ENCODE peak calls at places on chromosome 13, in seven cellular contexts. One of them, this sample, is unnamed.

GRCh38 chr13:76389321-76389720 is 496.9 kb downstream of the KCTD12 start:
- DNase-seq in brain microvascular endothelial cell: no peak
- DNase-seq in nephron progenitor cell: no peak
- DNase-seq in thoracic aorta: no peak
- DNase-seq in hepatocyte: no peak
- DNase-seq in GM13977: no peak
- DNase-seq in lung: no peak
- DNase-seq in this sample: no peak

GRCh38 chr13:99501952-99502310 is 659 bp downstream of the TM9SF2 start:
- DNase-seq in nephron progenitor cell: peak; percentile 40
- DNase-seq in hepatocyte: peak; percentile 55
- DNase-seq in lung: no peak
- DNase-seq in GM13977: no peak
- DNase-seq in brain microvascular endothelial cell: peak; percentile 5
- DNase-seq in thoracic aorta: no peak
- DNase-seq in this sample: no peak

GRCh38 chr13:76852991-76853390 is 33.2 kb downstream of the KCTD12 start:
- DNase-seq in hepatocyte: no peak
- DNase-seq in GM13977: no peak
- DNase-seq in thoracic aorta: no peak
- DNase-seq in lung: no peak
- DNase-seq in brain microvascular endothelial cell: peak; percentile 14
- DNase-seq in nephron progenitor cell: no peak
- DNase-seq in this sample: no peak

GRCh38 chr13:25821761-25822160 is 230.1 kb downstream of the SHISA2 start:
- DNase-seq in GM13977: no peak
- DNase-seq in lung: no peak
- DNase-seq in hepatocyte: no peak
- DNase-seq in brain microvascular endothelial cell: no peak
- DNase-seq in thoracic aorta: no peak
- DNase-seq in nephron progenitor cell: no peak
- DNase-seq in this sample: no peak

GRCh38 chr13:36919833-36920611 is at the start of gene SMAD9:
- DNase-seq in nephron progenitor cell: peak; percentile 76
- DNase-seq in hepatocyte: peak; percentile 92
- DNase-seq in thoracic aorta: peak; percentile 52
- DNase-seq in brain microvascular endothelial cell: peak; percentile 48
- DNase-seq in GM13977: peak; percentile 71
- DNase-seq in lung: peak; percentile 62
- DNase-seq in this sample: peak; percentile 73

GRCh38 chr13:80547885-80548284 is 207.0 kb upstream of the SPRY2 start:
- DNase-seq in lung: no peak
- DNase-seq in GM13977: no peak
- DNase-seq in hepatocyte: no peak
- DNase-seq in brain microvascular endothelial cell: peak; percentile 37
- DNase-seq in thoracic aorta: no peak
- DNase-seq in nephron progenitor cell: no peak
- DNase-seq in this sample: no peak

GRCh38 chr13:27276188-27276587 is 5.6 kb downstream of the RASL11A start:
- DNase-seq in thoracic aorta: no peak
- DNase-seq in GM13977: no peak
- DNase-seq in lung: no peak
- DNase-seq in brain microvascular endothelial cell: no peak
- DNase-seq in nephron progenitor cell: no peak
- DNase-seq in hepatocyte: no peak
- DNase-seq in this sample: no peak

GRCh38 chr13:93505104-93505952 is 278.7 kb downstream of the GPC6 start:
- DNase-seq in hepatocyte: peak; percentile 13
- DNase-seq in nephron progenitor cell: no peak
- DNase-seq in GM13977: no peak
- DNase-seq in lung: no peak
- DNase-seq in thoracic aorta: no peak
- DNase-seq in brain microvascular endothelial cell: peak; percentile 64
- DNase-seq in this sample: no peak

GRCh38 chr13:114128624-114129522 is 3.5 kb downstream of the RASA3 start:
- DNase-seq in GM13977: peak; percentile 94
- DNase-seq in nephron progenitor cell: no peak
- DNase-seq in brain microvascular endothelial cell: peak; percentile 93
- DNase-seq in thoracic aorta: peak; percentile 47
- DNase-seq in lung: peak; percentile 74
- DNase-seq in hepatocyte: no peak
- DNase-seq in this sample: peak; percentile 95

GRCh38 chr13:98284677-98285076 is 107.6 kb upstream of the RNF113B start:
- DNase-seq in lung: no peak
- DNase-seq in thoracic aorta: no peak
- DNase-seq in GM13977: no peak
- DNase-seq in brain microvascular endothelial cell: no peak
- DNase-seq in hepatocyte: no peak
- DNase-seq in nephron progenitor cell: no peak
- DNase-seq in this sample: no peak

GRCh38 chr13:67224148-67224846 is 5.8 kb downstream of the PCDH9 start:
- DNase-seq in brain microvascular endothelial cell: peak; percentile 71
- DNase-seq in thoracic aorta: peak; percentile 33
- DNase-seq in GM13977: no peak
- DNase-seq in nephron progenitor cell: peak; percentile 62
- DNase-seq in lung: peak; percentile 62
- DNase-seq in hepatocyte: peak; percentile 91
- DNase-seq in this sample: peak; percentile 17

GRCh38 chr13:99370476-99371272 is 63.5 kb upstream of the GPR183 start:
- DNase-seq in brain microvascular endothelial cell: no peak
- DNase-seq in hepatocyte: no peak
- DNase-seq in lung: no peak
- DNase-seq in GM13977: no peak
- DNase-seq in thoracic aorta: no peak
- DNase-seq in nephron progenitor cell: no peak
- DNase-seq in this sample: no peak

GRCh38 chr13:110168999-110169933 is 137.7 kb downstream of the COL4A1 start:
- DNase-seq in lung: no peak
- DNase-seq in thoracic aorta: no peak
- DNase-seq in GM13977: no peak
- DNase-seq in nephron progenitor cell: no peak
- DNase-seq in brain microvascular endothelial cell: no peak
- DNase-seq in hepatocyte: peak; percentile 20
- DNase-seq in this sample: no peak

GRCh38 chr13:46124531-46124966 is 19.7 kb upstream of the CPB2 start:
- DNase-seq in GM13977: no peak
- DNase-seq in thoracic aorta: no peak
- DNase-seq in nephron progenitor cell: no peak
- DNase-seq in hepatocyte: no peak
- DNase-seq in lung: peak; percentile 34
- DNase-seq in brain microvascular endothelial cell: no peak
- DNase-seq in this sample: peak; percentile 17

GRCh38 chr13:35978607-35979316 is 152.4 kb downstream of the DCLK1 start:
- DNase-seq in thoracic aorta: no peak
- DNase-seq in nephron progenitor cell: peak; percentile 55
- DNase-seq in GM13977: peak; percentile 52
- DNase-seq in hepatocyte: peak; percentile 68
- DNase-seq in brain microvascular endothelial cell: peak; percentile 81
- DNase-seq in lung: peak; percentile 46
- DNase-seq in this sample: peak; percentile 51

GRCh38 chr13:110391273-110391672 is 84.2 kb downstream of the COL4A2 start:
- DNase-seq in thoracic aorta: no peak
- DNase-seq in brain microvascular endothelial cell: peak; percentile 68
- DNase-seq in hepatocyte: no peak
- DNase-seq in lung: no peak
- DNase-seq in GM13977: no peak
- DNase-seq in nephron progenitor cell: no peak
- DNase-seq in this sample: no peak

GRCh38 chr13:93235258-93236015 is 8.8 kb downstream of the GPC6 start:
- DNase-seq in lung: no peak
- DNase-seq in thoracic aorta: no peak
- DNase-seq in GM13977: no peak
- DNase-seq in brain microvascular endothelial cell: no peak
- DNase-seq in hepatocyte: no peak
- DNase-seq in nephron progenitor cell: no peak
- DNase-seq in this sample: no peak

GRCh38 chr13:39144941-39145533 is 106.8 kb downstream of the NHLRC3 start:
- DNase-seq in GM13977: peak; percentile 66
- DNase-seq in nephron progenitor cell: peak; percentile 56
- DNase-seq in hepatocyte: peak; percentile 73
- DNase-seq in brain microvascular endothelial cell: peak; percentile 53
- DNase-seq in thoracic aorta: no peak
- DNase-seq in lung: no peak
- DNase-seq in this sample: peak; percentile 61

GRCh38 chr13:20566424-20566916 is 487 bp upstream of the IFT88 start:
- DNase-seq in thoracic aorta: peak; percentile 2
- DNase-seq in GM13977: no peak
- DNase-seq in hepatocyte: peak; percentile 90
- DNase-seq in brain microvascular endothelial cell: peak; percentile 58
- DNase-seq in lung: no peak
- DNase-seq in nephron progenitor cell: no peak
- DNase-seq in this sample: no peak

GRCh38 chr13:84479656-84480055 is 597.4 kb upstream of the SLITRK1 start:
- DNase-seq in lung: no peak
- DNase-seq in brain microvascular endothelial cell: no peak
- DNase-seq in GM13977: no peak
- DNase-seq in thoracic aorta: no peak
- DNase-seq in nephron progenitor cell: no peak
- DNase-seq in hepatocyte: no peak
- DNase-seq in this sample: no peak

GRCh38 chr13:48506092-48506701 is 26.7 kb downstream of the RCBTB2 start:
- DNase-seq in hepatocyte: no peak
- DNase-seq in GM13977: no peak
- DNase-seq in nephron progenitor cell: no peak
- DNase-seq in thoracic aorta: no peak
- DNase-seq in brain microvascular endothelial cell: no peak
- DNase-seq in lung: no peak
- DNase-seq in this sample: no peak

GRCh38 chr13:48508001-48508400 is 24.9 kb downstream of the RCBTB2 start:
- DNase-seq in GM13977: no peak
- DNase-seq in thoracic aorta: no peak
- DNase-seq in brain microvascular endothelial cell: no peak
- DNase-seq in lung: no peak
- DNase-seq in hepatocyte: no peak
- DNase-seq in nephron progenitor cell: no peak
- DNase-seq in this sample: no peak

GRCh38 chr13:48505597-48506091 is 27.2 kb downstream of the RCBTB2 start:
- DNase-seq in GM13977: peak; percentile 63
- DNase-seq in brain microvascular endothelial cell: no peak
- DNase-seq in hepatocyte: no peak
- DNase-seq in nephron progenitor cell: no peak
- DNase-seq in thoracic aorta: no peak
- DNase-seq in lung: no peak
- DNase-seq in this sample: peak; percentile 49

GRCh38 chr13:48504606-48505369 is 28.1 kb downstream of the RCBTB2 start:
- DNase-seq in brain microvascular endothelial cell: no peak
- DNase-seq in lung: no peak
- DNase-seq in GM13977: no peak
- DNase-seq in thoracic aorta: no peak
- DNase-seq in hepatocyte: no peak
- DNase-seq in nephron progenitor cell: no peak
- DNase-seq in this sample: no peak

GRCh38 chr13:48507024-48507423 is 25.9 kb downstream of the RCBTB2 start:
- DNase-seq in GM13977: no peak
- DNase-seq in lung: no peak
- DNase-seq in hepatocyte: no peak
- DNase-seq in brain microvascular endothelial cell: no peak
- DNase-seq in thoracic aorta: no peak
- DNase-seq in nephron progenitor cell: no peak
- DNase-seq in this sample: no peak
- TF ChIP-seq CTCF in GM13977: no peak
- TF ChIP-seq CTCF in lung: no peak
- TF ChIP-seq CTCF in hepatocyte: no peak
- TF ChIP-seq CTCF in brain microvascular endothelial cell: no peak
- TF ChIP-seq CTCF in thoracic aorta: no peak
- TF ChIP-seq CTCF in nephron progenitor cell: no peak
- TF ChIP-seq CTCF in this sample: no peak

DNA sequence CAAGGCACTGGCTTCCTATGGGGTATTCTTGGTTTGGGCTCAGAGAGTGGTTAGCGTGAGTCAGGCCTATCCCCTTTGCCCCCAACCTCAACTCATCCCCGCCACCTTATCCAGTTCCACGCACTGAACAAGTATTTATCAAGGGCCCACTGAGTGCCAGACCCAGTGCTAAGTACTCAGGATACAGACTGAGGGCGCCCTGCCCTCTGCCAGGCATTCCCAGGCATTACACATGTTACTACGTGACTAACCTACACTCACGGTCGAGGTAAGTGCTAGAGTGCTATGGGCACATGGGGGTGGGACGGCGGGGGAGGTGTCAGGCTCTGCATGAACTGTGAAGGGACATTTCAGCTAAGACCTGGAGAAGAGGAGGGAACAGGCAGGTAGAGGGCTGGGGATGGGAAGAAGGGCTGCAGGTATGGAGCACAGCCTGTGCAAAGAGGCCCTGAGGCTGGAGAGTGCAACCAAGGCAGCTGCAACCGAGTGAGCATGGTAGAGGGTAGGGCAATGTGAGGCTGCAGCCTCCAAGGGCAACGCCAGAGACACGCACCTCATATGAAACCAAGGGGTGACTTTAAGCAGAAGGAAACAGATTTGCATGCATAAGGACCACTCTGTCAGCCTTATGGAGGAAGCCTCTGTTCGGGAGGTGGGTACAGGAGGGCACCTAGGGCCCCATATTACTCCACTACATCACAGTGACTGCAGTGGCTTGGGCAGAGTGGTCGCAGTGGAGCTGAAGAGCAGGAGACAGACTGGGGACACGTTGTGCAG is 22.5 kb downstream of the DHRS12 start:
- DNase-seq in hepatocyte: peak; percentile 44
- DNase-seq in lung: no peak
- DNase-seq in nephron progenitor cell: no peak
- DNase-seq in GM13977: peak; percentile 36
- DNase-seq in thoracic aorta: no peak
- DNase-seq in brain microvascular endothelial cell: no peak
- DNase-seq in this sample: no peak
- TF ChIP-seq CTCF in hepatocyte: peak; percentile 41
- TF ChIP-seq CTCF in lung: peak; percentile 6
- TF ChIP-seq CTCF in nephron progenitor cell: peak; percentile 15
- TF ChIP-seq CTCF in GM13977: peak; percentile 46
- TF ChIP-seq CTCF in thoracic aorta: no peak
- TF ChIP-seq CTCF in brain microvascular endothelial cell: peak; percentile 69
- TF ChIP-seq CTCF in this sample: no peak

GRCh38 chr13:24232474-24232873 is 72.0 kb downstream of the SPATA13 start:
- DNase-seq in lung: no peak
- DNase-seq in nephron progenitor cell: no peak
- DNase-seq in hepatocyte: no peak
- DNase-seq in thoracic aorta: no peak
- DNase-seq in brain microvascular endothelial cell: no peak
- DNase-seq in GM13977: no peak
- DNase-seq in this sample: no peak
- TF ChIP-seq CTCF in lung: no peak
- TF ChIP-seq CTCF in nephron progenitor cell: no peak
- TF ChIP-seq CTCF in hepatocyte: no peak
- TF ChIP-seq CTCF in thoracic aorta: no peak
- TF ChIP-seq CTCF in brain microvascular endothelial cell: no peak
- TF ChIP-seq CTCF in GM13977: no peak
- TF ChIP-seq CTCF in this sample: no peak

GRCh38 chr13:44465318-44465717 is 91.7 kb downstream of the SERP2 start:
- DNase-seq in nephron progenitor cell: no peak
- DNase-seq in GM13977: no peak
- DNase-seq in thoracic aorta: no peak
- DNase-seq in hepatocyte: no peak
- DNase-seq in brain microvascular endothelial cell: no peak
- DNase-seq in lung: no peak
- DNase-seq in this sample: no peak

GRCh38 chr13:44471686-44472085 is 98.1 kb downstream of the SERP2 start:
- DNase-seq in thoracic aorta: no peak
- DNase-seq in lung: no peak
- DNase-seq in nephron progenitor cell: no peak
- DNase-seq in brain microvascular endothelial cell: peak; percentile 52
- DNase-seq in hepatocyte: no peak
- DNase-seq in GM13977: no peak
- DNase-seq in this sample: no peak

GRCh38 chr13:44474122-44474910 is 100.7 kb downstream of the SERP2 start:
- DNase-seq in nephron progenitor cell: no peak
- DNase-seq in hepatocyte: no peak
- DNase-seq in thoracic aorta: no peak
- DNase-seq in lung: no peak
- DNase-seq in GM13977: no peak
- DNase-seq in brain microvascular endothelial cell: no peak
- DNase-seq in this sample: no peak

GRCh38 chr13:44470623-44471562 is 97.3 kb downstream of the SERP2 start:
- DNase-seq in brain microvascular endothelial cell: no peak
- DNase-seq in thoracic aorta: no peak
- DNase-seq in hepatocyte: peak; percentile 41
- DNase-seq in GM13977: no peak
- DNase-seq in nephron progenitor cell: no peak
- DNase-seq in lung: no peak
- DNase-seq in this sample: no peak
- TF ChIP-seq CTCF in brain microvascular endothelial cell: peak; percentile 7
- TF ChIP-seq CTCF in thoracic aorta: peak; percentile 47
- TF ChIP-seq CTCF in hepatocyte: peak; percentile 72
- TF ChIP-seq CTCF in GM13977: peak; percentile 47
- TF ChIP-seq CTCF in nephron progenitor cell: peak; percentile 64
- TF ChIP-seq CTCF in lung: no peak
- TF ChIP-seq CTCF in this sample: no peak

This sample was measured in GM20000.